ENCODE peak calls at places on chromosomes 4 and X, in five cellular contexts. One of them, this sample, is unnamed.

GRCh38 chrX:74291577-74291963 is 12.4 kb upstream of the ZCCHC13 start:
- DNase-seq in A549: no peak
- DNase-seq in tibial artery: no peak
- DNase-seq in cardiac fibroblast: no peak
- DNase-seq in H9: no peak
- DNase-seq in this sample: no peak

GRCh38 chr4:6910340-6910959 is 824 bp downstream of the TBC1D14 start:
- DNase-seq in tibial artery: no peak
- DNase-seq in H9: no peak
- DNase-seq in A549: peak; percentile 48
- DNase-seq in cardiac fibroblast: no peak
- DNase-seq in this sample: no peak

GRCh38 chrX:23403849-23404248 is 69.2 kb downstream of the PTCHD1 start:
- DNase-seq in A549: peak; percentile 7
- DNase-seq in tibial artery: no peak
- DNase-seq in cardiac fibroblast: peak; percentile 2
- DNase-seq in H9: no peak
- DNase-seq in this sample: no peak

GRCh38 chr4:848307-848691 is 22.4 kb upstream of the CPLX1 start:
- DNase-seq in H9: no peak
- DNase-seq in tibial artery: no peak
- DNase-seq in cardiac fibroblast: no peak
- DNase-seq in A549: no peak
- DNase-seq in this sample: no peak

GRCh38 chrX:7154040-7154597 is 6.2 kb upstream of the PUDP start:
- DNase-seq in tibial artery: no peak
- DNase-seq in A549: no peak
- DNase-seq in cardiac fibroblast: no peak
- DNase-seq in H9: no peak
- DNase-seq in this sample: no peak

GRCh38 chrX:50448565-50448964 is 22.1 kb downstream of the DGKK start:
- DNase-seq in tibial artery: no peak
- DNase-seq in A549: peak; percentile 48
- DNase-seq in cardiac fibroblast: peak; percentile 4
- DNase-seq in H9: no peak
- DNase-seq in this sample: no peak

GRCh38 chr4:39320381-39321115 is 45.6 kb downstream of the RFC1 start:
- DNase-seq in H9: no peak
- DNase-seq in cardiac fibroblast: peak; percentile 48
- DNase-seq in tibial artery: no peak
- DNase-seq in A549: no peak
- DNase-seq in this sample: peak; percentile 23

GRCh38 chr4:102610007-102610406 is 108.8 kb downstream of the NFKB1 start:
- DNase-seq in H9: no peak
- DNase-seq in cardiac fibroblast: peak; percentile 24
- DNase-seq in tibial artery: no peak
- DNase-seq in A549: no peak
- DNase-seq in this sample: no peak

GRCh38 chrX:65522739-65523372 is 11.7 kb downstream of the LAS1L start:
- DNase-seq in tibial artery: no peak
- DNase-seq in H9: no peak
- DNase-seq in cardiac fibroblast: peak; percentile 66
- DNase-seq in A549: no peak
- DNase-seq in this sample: peak; percentile 43

GRCh38 chr4:8201341-8201781 is 2.3 kb downstream of the SH3TC1 start:
- DNase-seq in H9: no peak
- DNase-seq in cardiac fibroblast: no peak
- DNase-seq in tibial artery: no peak
- DNase-seq in A549: no peak
- DNase-seq in this sample: no peak

GRCh38 chrX:136781180-136781797 is 557 bp upstream of the ARHGEF6 start:
- DNase-seq in tibial artery: no peak
- DNase-seq in cardiac fibroblast: peak; percentile 43
- DNase-seq in H9: no peak
- DNase-seq in A549: no peak
- DNase-seq in this sample: peak; percentile 25

GRCh38 chr4:95304898-95305297 is 243.9 kb downstream of the UNC5C start:
- DNase-seq in H9: no peak
- DNase-seq in cardiac fibroblast: peak; percentile 66
- DNase-seq in A549: peak; percentile 84
- DNase-seq in tibial artery: no peak
- DNase-seq in this sample: no peak

GRCh38 chrX:146278381-146278780 is 460.8 kb downstream of the SLITRK2 start:
- DNase-seq in H9: peak; percentile 36
- DNase-seq in tibial artery: no peak
- DNase-seq in cardiac fibroblast: no peak
- DNase-seq in A549: no peak
- DNase-seq in this sample: no peak

GRCh38 chrX:19647159-19647558 is 131.9 kb upstream of the MAP3K15 start:
- DNase-seq in tibial artery: no peak
- DNase-seq in H9: no peak
- DNase-seq in A549: no peak
- DNase-seq in cardiac fibroblast: no peak
- DNase-seq in this sample: no peak

GRCh38 chr4:99324978-99325377 is 3.8 kb upstream of the ADH1B start:
- DNase-seq in A549: no peak
- DNase-seq in tibial artery: peak; percentile 89
- DNase-seq in H9: no peak
- DNase-seq in cardiac fibroblast: peak; percentile 87
- DNase-seq in this sample: peak; percentile 4

GRCh38 chr4:40377462-40378385 is 42.6 kb downstream of the CHRNA9 start:
- DNase-seq in A549: peak; percentile 22
- DNase-seq in cardiac fibroblast: peak; percentile 33
- DNase-seq in tibial artery: no peak
- DNase-seq in H9: no peak
- DNase-seq in this sample: peak; percentile 66

GRCh38 chrX:18461431-18461830 is 36.0 kb downstream of the CDKL5 start:
- DNase-seq in H9: no peak
- DNase-seq in tibial artery: no peak
- DNase-seq in cardiac fibroblast: no peak
- DNase-seq in A549: no peak
- DNase-seq in this sample: no peak

GRCh38 chr4:71026086-71026485 is 32.6 kb downstream of the DCK start:
- DNase-seq in A549: peak; percentile 43
- DNase-seq in cardiac fibroblast: peak; percentile 88
- DNase-seq in tibial artery: no peak
- DNase-seq in H9: no peak
- DNase-seq in this sample: peak; percentile 84

GRCh38 chr4:53421791-53422190 is 44.4 kb downstream of the FIP1L1 start:
- DNase-seq in A549: no peak
- DNase-seq in cardiac fibroblast: no peak
- DNase-seq in tibial artery: no peak
- DNase-seq in H9: no peak
- DNase-seq in this sample: no peak

GRCh38 chr4:112514079-112514448 is 1.9 kb downstream of the NEUROG2 start:
- DNase-seq in H9: peak; percentile 56
- DNase-seq in cardiac fibroblast: no peak
- DNase-seq in tibial artery: no peak
- DNase-seq in A549: no peak
- DNase-seq in this sample: no peak

GRCh38 chrX:132651411-132652086 is 162.7 kb upstream of the MBNL3 start:
- DNase-seq in cardiac fibroblast: no peak
- DNase-seq in A549: no peak
- DNase-seq in H9: no peak
- DNase-seq in tibial artery: no peak
- DNase-seq in this sample: no peak

GRCh38 chr4:104491396-104491821 is 3.3 kb downstream of the CXXC4 start:
- DNase-seq in cardiac fibroblast: peak; percentile 2
- DNase-seq in A549: peak; percentile 37
- DNase-seq in tibial artery: no peak
- DNase-seq in H9: peak; percentile 59
- DNase-seq in this sample: no peak

GRCh38 chrX:123173833-123174232 is 10.2 kb upstream of the GRIA3 start:
- DNase-seq in tibial artery: no peak
- DNase-seq in cardiac fibroblast: peak; percentile 27
- DNase-seq in H9: no peak
- DNase-seq in A549: peak; percentile 32
- DNase-seq in this sample: peak; percentile 18
- TF ChIP-seq CTCF in tibial artery: no peak
- TF ChIP-seq CTCF in cardiac fibroblast: no peak
- TF ChIP-seq CTCF in H9: peak; percentile 60
- TF ChIP-seq CTCF in A549: peak; percentile 19
- TF ChIP-seq CTCF in this sample: peak; percentile 67

GRCh38 chr4:123994917-123995316 is 598.3 kb downstream of the SPRY1 start:
- DNase-seq in H9: no peak
- DNase-seq in cardiac fibroblast: no peak
- DNase-seq in A549: peak; percentile 2
- DNase-seq in tibial artery: no peak
- DNase-seq in this sample: no peak
- TF ChIP-seq CTCF in H9: peak; percentile 55
- TF ChIP-seq CTCF in cardiac fibroblast: peak; percentile 30
- TF ChIP-seq CTCF in A549: no peak
- TF ChIP-seq CTCF in tibial artery: no peak
- TF ChIP-seq CTCF in this sample: peak; percentile 67

GRCh38 chrX:114626323-114626722 is 42.4 kb downstream of the HTR2C start:
- DNase-seq in A549: peak; percentile 13
- DNase-seq in H9: no peak
- DNase-seq in cardiac fibroblast: peak; percentile 38
- DNase-seq in tibial artery: no peak
- DNase-seq in this sample: peak; percentile 1
- TF ChIP-seq CTCF in A549: peak; percentile 31
- TF ChIP-seq CTCF in H9: peak; percentile 77
- TF ChIP-seq CTCF in cardiac fibroblast: peak; percentile 29
- TF ChIP-seq CTCF in tibial artery: peak; percentile 21
- TF ChIP-seq CTCF in this sample: peak; percentile 68

GRCh38 chr4:17577660-17578481 is 873 bp downstream of the LAP3 start:
- DNase-seq in H9: no peak
- DNase-seq in cardiac fibroblast: peak; percentile 29
- DNase-seq in A549: no peak
- DNase-seq in tibial artery: peak; percentile 77
- DNase-seq in this sample: no peak
- TF ChIP-seq CTCF in H9: peak; percentile 37
- TF ChIP-seq CTCF in cardiac fibroblast: no peak
- TF ChIP-seq CTCF in A549: no peak
- TF ChIP-seq CTCF in tibial artery: no peak
- TF ChIP-seq CTCF in this sample: peak; percentile 7

DNA sequence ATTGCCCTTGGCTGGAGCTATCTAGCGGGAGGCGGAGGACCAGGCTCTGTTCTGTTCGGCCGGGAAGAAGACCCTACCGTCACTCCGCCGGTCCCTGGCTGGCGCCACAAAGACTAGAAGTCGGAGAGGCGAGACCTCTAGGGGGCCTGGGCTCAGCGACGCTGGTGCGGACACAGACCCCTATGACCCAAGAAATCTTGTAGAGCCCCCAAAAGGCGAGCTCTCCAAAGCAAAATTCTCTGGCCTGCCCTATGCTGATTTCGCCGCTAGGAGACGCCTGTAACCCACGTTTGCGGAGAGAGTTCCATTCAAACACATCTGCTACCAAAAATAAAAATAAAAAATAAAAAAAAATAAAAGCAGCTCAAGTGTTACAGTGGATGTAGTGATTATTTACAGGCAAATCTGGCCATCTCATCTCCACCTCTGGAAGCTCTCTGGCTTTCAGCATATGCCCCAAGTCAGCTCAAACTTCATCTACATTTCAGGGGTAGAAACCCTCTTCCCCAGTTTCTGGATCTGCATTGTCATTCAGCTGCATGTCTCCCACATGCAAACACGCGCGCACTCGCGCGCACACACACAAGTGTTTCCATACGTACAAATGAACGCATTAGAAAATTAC is 2.4 kb upstream of the PCDH10 start:
- DNase-seq in tibial artery: peak; percentile 67
- DNase-seq in A549: peak; percentile 40
- DNase-seq in H9: peak; percentile 82
- DNase-seq in cardiac fibroblast: peak; percentile 66
- DNase-seq in this sample: peak; percentile 57
- TF ChIP-seq CTCF in tibial artery: peak; percentile 89
- TF ChIP-seq CTCF in A549: peak; percentile 78
- TF ChIP-seq CTCF in H9: peak; percentile 95
- TF ChIP-seq CTCF in cardiac fibroblast: peak; percentile 97
- TF ChIP-seq CTCF in this sample: peak; percentile 95

GRCh38 chr4:2008921-2009650 is at the start of gene NELFA:
- DNase-seq in cardiac fibroblast: peak; percentile 96
- DNase-seq in H9: peak; percentile 96
- DNase-seq in tibial artery: peak; percentile 96
- DNase-seq in A549: peak; percentile 95
- DNase-seq in this sample: peak; percentile 87
- TF ChIP-seq CTCF in cardiac fibroblast: peak; percentile 50
- TF ChIP-seq CTCF in H9: no peak
- TF ChIP-seq CTCF in tibial artery: peak; percentile 40
- TF ChIP-seq CTCF in A549: no peak
- TF ChIP-seq CTCF in this sample: peak; percentile 76

DNA sequence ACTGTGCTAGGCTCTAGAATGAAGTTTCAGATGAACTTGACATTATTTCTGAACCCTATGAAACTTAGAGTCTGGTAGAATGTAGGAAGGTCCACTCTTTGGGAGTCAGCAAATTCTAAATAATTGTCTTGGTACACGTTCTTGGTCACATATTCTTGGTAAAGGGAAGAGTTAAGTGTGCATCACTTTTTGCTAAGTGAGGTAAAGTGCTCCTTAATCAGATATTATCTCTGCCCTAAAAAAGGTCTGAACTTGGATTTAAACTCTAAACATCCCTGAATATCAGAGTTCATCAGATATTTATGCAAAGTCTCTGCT is 7.2 kb downstream of the OCIAD2 start:
- DNase-seq in A549: no peak
- DNase-seq in H9: no peak
- DNase-seq in tibial artery: no peak
- DNase-seq in cardiac fibroblast: no peak
- DNase-seq in this sample: no peak
- TF ChIP-seq CTCF in A549: no peak
- TF ChIP-seq CTCF in H9: no peak
- TF ChIP-seq CTCF in tibial artery: no peak
- TF ChIP-seq CTCF in cardiac fibroblast: no peak
- TF ChIP-seq CTCF in this sample: no peak

GRCh38 chrX:54246866-54247265 is 63.8 kb upstream of the FAM120C start:
- DNase-seq in cardiac fibroblast: peak; percentile 15
- DNase-seq in tibial artery: no peak
- DNase-seq in H9: no peak
- DNase-seq in A549: no peak
- DNase-seq in this sample: no peak

GRCh38 chrX:54248309-54248708 is 65.3 kb upstream of the FAM120C start:
- DNase-seq in cardiac fibroblast: peak; percentile 48
- DNase-seq in tibial artery: no peak
- DNase-seq in A549: peak; percentile 48
- DNase-seq in H9: no peak
- DNase-seq in this sample: peak; percentile 18
- TF ChIP-seq CTCF in cardiac fibroblast: peak; percentile 25
- TF ChIP-seq CTCF in tibial artery: peak; percentile 4
- TF ChIP-seq CTCF in A549: peak; percentile 53
- TF ChIP-seq CTCF in H9: peak; percentile 34
- TF ChIP-seq CTCF in this sample: peak; percentile 48

This sample was measured in HFFc6.